ENCODE peak calls at places on chromosomes 3 and 15, in eight cellular contexts. One of them, this sample, is unnamed.

GRCh38 chr3:34254285-34254684 is 455.9 kb downstream of the PDCD6IP start:
- DNase-seq in heart left ventricle: no peak
- DNase-seq in mammary epithelial cell: no peak
- DNase-seq in ovary: no peak
- DNase-seq in right cardiac atrium: no peak
- DNase-seq in pancreas: no peak
- DNase-seq in K562: no peak
- DNase-seq in stomach: no peak
- DNase-seq in this sample: no peak

GRCh38 chr15:62877276-62877857 is 165.2 kb upstream of the TPM1 start:
- DNase-seq in K562: no peak
- DNase-seq in mammary epithelial cell: no peak
- DNase-seq in stomach: no peak
- DNase-seq in pancreas: no peak
- DNase-seq in ovary: no peak
- DNase-seq in right cardiac atrium: no peak
- DNase-seq in heart left ventricle: no peak
- DNase-seq in this sample: no peak

GRCh38 chr3:99319961-99320360 is 318.4 kb upstream of the COL8A1 start:
- DNase-seq in pancreas: no peak
- DNase-seq in stomach: no peak
- DNase-seq in ovary: no peak
- DNase-seq in mammary epithelial cell: peak; percentile 35
- DNase-seq in heart left ventricle: no peak
- DNase-seq in K562: no peak
- DNase-seq in right cardiac atrium: no peak
- DNase-seq in this sample: no peak

GRCh38 chr3:125011941-125012340 is 43.9 kb downstream of the HEG1 start:
- DNase-seq in heart left ventricle: no peak
- DNase-seq in ovary: no peak
- DNase-seq in right cardiac atrium: no peak
- DNase-seq in mammary epithelial cell: no peak
- DNase-seq in K562: no peak
- DNase-seq in pancreas: no peak
- DNase-seq in stomach: no peak
- DNase-seq in this sample: no peak

GRCh38 chr15:90000175-90000923 is 775 bp upstream of the ZNF710 start:
- DNase-seq in ovary: peak; percentile 66
- DNase-seq in heart left ventricle: peak; percentile 69
- DNase-seq in stomach: no peak
- DNase-seq in pancreas: peak; percentile 61
- DNase-seq in mammary epithelial cell: no peak
- DNase-seq in right cardiac atrium: peak; percentile 79
- DNase-seq in K562: peak; percentile 29
- DNase-seq in this sample: no peak

GRCh38 chr15:101795455-101795854 is 7.9 kb upstream of the OR4F6 start:
- DNase-seq in right cardiac atrium: no peak
- DNase-seq in K562: no peak
- DNase-seq in mammary epithelial cell: peak; percentile 56
- DNase-seq in heart left ventricle: no peak
- DNase-seq in stomach: no peak
- DNase-seq in pancreas: no peak
- DNase-seq in ovary: no peak
- DNase-seq in this sample: no peak

GRCh38 chr3:31955581-31955980 is 25.5 kb downstream of the OSBPL10 start:
- DNase-seq in ovary: no peak
- DNase-seq in stomach: no peak
- DNase-seq in mammary epithelial cell: no peak
- DNase-seq in K562: no peak
- DNase-seq in heart left ventricle: no peak
- DNase-seq in right cardiac atrium: no peak
- DNase-seq in pancreas: no peak
- DNase-seq in this sample: no peak

GRCh38 chr3:140834266-140835037 is 107.2 kb upstream of the SLC25A36 start:
- DNase-seq in mammary epithelial cell: peak; percentile 56
- DNase-seq in K562: no peak
- DNase-seq in ovary: no peak
- DNase-seq in stomach: no peak
- DNase-seq in heart left ventricle: no peak
- DNase-seq in pancreas: no peak
- DNase-seq in right cardiac atrium: no peak
- DNase-seq in this sample: no peak

GRCh38 chr3:149765762-149766334 is 13.6 kb upstream of the COMMD2 start:
- DNase-seq in right cardiac atrium: no peak
- DNase-seq in ovary: no peak
- DNase-seq in stomach: no peak
- DNase-seq in K562: no peak
- DNase-seq in pancreas: no peak
- DNase-seq in mammary epithelial cell: peak; percentile 21
- DNase-seq in heart left ventricle: no peak
- DNase-seq in this sample: no peak

DNA sequence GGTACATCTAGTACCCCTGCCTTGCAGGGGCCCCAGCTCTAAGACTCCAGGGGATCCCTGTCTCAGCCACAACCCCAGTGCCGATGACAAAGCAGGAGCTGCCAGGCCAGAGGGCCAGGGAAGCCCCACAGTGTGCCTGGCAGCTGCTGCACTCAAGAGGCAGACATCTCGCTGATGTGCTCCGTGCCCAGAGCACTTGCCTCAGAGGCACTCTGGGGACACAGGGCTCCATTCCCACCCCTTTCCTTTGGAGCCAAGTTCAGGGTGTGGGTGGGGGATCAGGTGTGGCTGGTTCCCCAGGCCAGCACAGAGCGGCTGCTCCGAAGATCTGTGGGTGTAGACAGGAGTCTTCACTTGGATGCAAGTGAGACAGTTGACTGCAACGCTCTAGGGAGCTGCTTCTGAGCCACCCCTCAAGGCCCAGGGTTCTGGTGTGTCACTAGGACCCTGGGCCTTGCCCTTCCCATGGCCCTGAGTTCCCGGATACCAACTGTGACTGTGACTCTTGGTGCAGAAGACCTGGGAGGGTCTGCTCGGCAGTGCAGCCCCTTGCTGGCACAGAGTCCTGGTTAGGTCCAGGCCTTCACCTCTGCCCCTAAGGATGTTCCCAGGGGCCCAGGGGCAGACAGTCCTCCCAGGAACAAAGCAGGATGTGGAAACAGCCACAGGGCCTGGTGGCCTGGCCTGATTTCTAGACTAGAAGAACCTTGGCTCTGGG is 2.6 kb downstream of the NT5DC2 start:
- DNase-seq in stomach: peak; percentile 19
- DNase-seq in heart left ventricle: peak; percentile 82
- DNase-seq in mammary epithelial cell: no peak
- DNase-seq in ovary: peak; percentile 33
- DNase-seq in right cardiac atrium: peak; percentile 82
- DNase-seq in K562: no peak
- DNase-seq in pancreas: peak; percentile 13
- DNase-seq in this sample: no peak
- H3K27ac ChIP-seq in stomach: peak overlapping the region; percentile 18
- H3K27ac ChIP-seq in heart left ventricle: peak overlapping the region; percentile 74
- H3K27ac ChIP-seq in mammary epithelial cell: no peak overlapping the region
- H3K27ac ChIP-seq in ovary: no peak overlapping the region
- H3K27ac ChIP-seq in right cardiac atrium: peak overlapping the region; percentile 98
- H3K27ac ChIP-seq in K562: no peak overlapping the region
- H3K27ac ChIP-seq in pancreas: no peak overlapping the region
- H3K27ac ChIP-seq in this sample: no peak overlapping the region

GRCh38 chr3:107430214-107431047 is 53.2 kb downstream of the CCDC54 start:
- DNase-seq in heart left ventricle: no peak
- DNase-seq in mammary epithelial cell: no peak
- DNase-seq in ovary: peak; percentile 59
- DNase-seq in right cardiac atrium: peak; percentile 72
- DNase-seq in stomach: no peak
- DNase-seq in K562: no peak
- DNase-seq in pancreas: peak; percentile 22
- DNase-seq in this sample: no peak

GRCh38 chr3:107431048-107431297 is 53.7 kb downstream of the CCDC54 start:
- DNase-seq in K562: no peak
- DNase-seq in right cardiac atrium: no peak
- DNase-seq in heart left ventricle: no peak
- DNase-seq in mammary epithelial cell: peak; percentile 27
- DNase-seq in pancreas: peak; percentile 52
- DNase-seq in stomach: no peak
- DNase-seq in ovary: peak; percentile 77
- DNase-seq in this sample: no peak

GRCh38 chr3:107428051-107428858 is 51.0 kb downstream of the CCDC54 start:
- DNase-seq in heart left ventricle: no peak
- DNase-seq in ovary: no peak
- DNase-seq in pancreas: no peak
- DNase-seq in stomach: no peak
- DNase-seq in right cardiac atrium: no peak
- DNase-seq in K562: no peak
- DNase-seq in mammary epithelial cell: no peak
- DNase-seq in this sample: no peak

GRCh38 chr3:107431298-107432012 is 54.2 kb downstream of the CCDC54 start:
- DNase-seq in stomach: peak; percentile 61
- DNase-seq in right cardiac atrium: peak; percentile 88
- DNase-seq in K562: peak; percentile 36
- DNase-seq in mammary epithelial cell: peak; percentile 55
- DNase-seq in ovary: peak; percentile 83
- DNase-seq in heart left ventricle: peak; percentile 83
- DNase-seq in pancreas: peak; percentile 77
- DNase-seq in this sample: peak; percentile 8

DNA sequence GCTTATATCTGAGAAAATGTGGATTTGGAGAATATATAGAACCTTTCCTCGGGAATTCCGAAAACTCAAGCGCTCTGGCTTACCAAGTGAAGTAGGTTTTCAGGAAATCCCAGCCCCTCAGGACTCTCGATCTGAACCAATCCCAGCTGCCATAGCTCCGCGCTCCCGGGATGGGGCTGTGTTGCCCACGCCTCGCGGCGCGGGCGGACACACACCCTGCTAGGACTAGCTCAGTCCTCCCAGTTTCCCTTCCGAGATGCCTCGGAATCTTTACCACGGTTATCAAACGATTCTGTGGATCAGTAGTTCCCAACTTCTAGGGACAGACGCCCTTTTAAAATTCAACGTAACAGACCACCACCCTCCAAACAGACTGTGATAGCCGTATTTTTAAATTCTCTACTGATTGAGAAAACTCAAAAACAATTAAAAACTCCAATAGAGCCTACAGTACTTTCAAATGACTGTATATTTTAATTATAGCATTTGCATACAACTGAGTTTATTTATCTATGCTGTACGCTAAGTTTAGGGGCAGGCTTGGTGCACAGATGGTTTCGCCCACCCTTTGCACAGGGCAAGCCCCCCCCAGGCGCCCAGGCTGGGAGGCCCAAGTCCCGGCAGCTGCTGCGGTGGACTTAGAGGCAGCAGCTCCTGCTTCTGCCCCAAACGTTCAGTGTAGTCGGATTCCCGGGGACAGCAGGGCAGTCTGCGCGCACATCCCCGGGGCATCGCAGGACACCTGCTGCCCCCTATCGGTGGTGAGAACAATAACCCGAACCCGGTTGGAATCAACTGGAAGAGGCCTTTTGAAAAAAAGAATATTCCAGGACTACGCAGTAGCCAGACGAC is 52.3 kb downstream of the CCDC54 start:
- DNase-seq in stomach: peak; percentile 48
- DNase-seq in right cardiac atrium: peak; percentile 90
- DNase-seq in pancreas: peak; percentile 63
- DNase-seq in K562: peak; percentile 65
- DNase-seq in heart left ventricle: peak; percentile 86
- DNase-seq in ovary: peak; percentile 84
- DNase-seq in mammary epithelial cell: peak; percentile 75
- DNase-seq in this sample: peak; percentile 13
- H3K4me3 ChIP-seq in stomach: peak overlapping the region; percentile 74
- H3K4me3 ChIP-seq in right cardiac atrium: peak overlapping the region; percentile 61
- H3K4me3 ChIP-seq in pancreas: peak overlapping the region; percentile 1
- H3K4me3 ChIP-seq in K562: no peak overlapping the region
- H3K4me3 ChIP-seq in heart left ventricle: peak overlapping the region; percentile 66
- H3K4me3 ChIP-seq in ovary: peak overlapping the region; percentile 77
- H3K4me3 ChIP-seq in mammary epithelial cell: peak overlapping the region; percentile 38
- H3K4me3 ChIP-seq in this sample: peak overlapping the region; percentile 80

DNA sequence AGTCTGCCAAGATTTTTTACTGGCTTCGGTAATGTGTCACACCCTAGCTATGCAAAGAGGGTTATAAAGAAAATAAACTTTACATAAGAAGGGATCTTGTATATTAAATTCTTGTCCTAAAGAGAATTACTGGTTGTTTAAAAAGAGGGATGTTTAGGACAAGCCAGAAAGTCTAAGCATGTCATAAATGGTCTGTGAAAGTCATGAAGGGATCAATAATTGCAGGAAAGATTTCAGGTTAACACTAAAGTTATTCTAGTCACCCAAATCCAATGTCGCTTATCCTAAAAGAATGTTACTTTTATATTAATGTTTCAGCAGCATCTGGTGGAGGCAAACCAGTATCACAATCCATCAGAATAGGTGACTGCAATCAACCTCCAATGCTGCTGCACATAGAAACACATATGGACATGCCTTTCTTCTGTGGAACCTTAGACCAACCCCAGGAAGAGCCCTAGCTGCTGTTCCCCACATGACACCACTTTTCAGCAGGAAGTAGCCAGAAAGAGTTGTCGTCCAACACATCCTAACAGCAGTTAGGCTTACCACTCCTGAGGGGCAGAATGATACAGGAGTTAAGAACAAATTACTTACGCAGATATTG is 62.8 kb upstream of the GK5 start:
- DNase-seq in ovary: no peak
- DNase-seq in heart left ventricle: no peak
- DNase-seq in right cardiac atrium: no peak
- DNase-seq in stomach: no peak
- DNase-seq in mammary epithelial cell: no peak
- DNase-seq in K562: no peak
- DNase-seq in pancreas: no peak
- DNase-seq in this sample: no peak
- H3K27ac ChIP-seq in ovary: no peak overlapping the region
- H3K27ac ChIP-seq in heart left ventricle: no peak overlapping the region
- H3K27ac ChIP-seq in right cardiac atrium: no peak overlapping the region
- H3K27ac ChIP-seq in stomach: no peak overlapping the region
- H3K27ac ChIP-seq in mammary epithelial cell: no peak overlapping the region
- H3K27ac ChIP-seq in K562: no peak overlapping the region
- H3K27ac ChIP-seq in pancreas: no peak overlapping the region
- H3K27ac ChIP-seq in this sample: no peak overlapping the region

GRCh38 chr3:179279294-179279693 is 28.4 kb upstream of the KCNMB3 start:
- DNase-seq in stomach: no peak
- DNase-seq in ovary: no peak
- DNase-seq in mammary epithelial cell: no peak
- DNase-seq in heart left ventricle: no peak
- DNase-seq in right cardiac atrium: no peak
- DNase-seq in K562: no peak
- DNase-seq in pancreas: no peak
- DNase-seq in this sample: no peak

GRCh38 chr3:179276743-179277142 is 25.8 kb upstream of the KCNMB3 start:
- DNase-seq in pancreas: no peak
- DNase-seq in heart left ventricle: no peak
- DNase-seq in K562: peak; percentile 32
- DNase-seq in mammary epithelial cell: no peak
- DNase-seq in stomach: no peak
- DNase-seq in right cardiac atrium: no peak
- DNase-seq in ovary: no peak
- DNase-seq in this sample: no peak

GRCh38 chr3:179272385-179272784 is 21.5 kb upstream of the KCNMB3 start:
- DNase-seq in stomach: no peak
- DNase-seq in K562: no peak
- DNase-seq in right cardiac atrium: peak; percentile 39
- DNase-seq in mammary epithelial cell: no peak
- DNase-seq in heart left ventricle: no peak
- DNase-seq in ovary: no peak
- DNase-seq in pancreas: no peak
- DNase-seq in this sample: no peak

GRCh38 chr3:179278151-179278550 is 27.2 kb upstream of the KCNMB3 start:
- DNase-seq in stomach: no peak
- DNase-seq in pancreas: no peak
- DNase-seq in right cardiac atrium: no peak
- DNase-seq in K562: no peak
- DNase-seq in ovary: no peak
- DNase-seq in mammary epithelial cell: no peak
- DNase-seq in heart left ventricle: no peak
- DNase-seq in this sample: no peak

GRCh38 chr3:179276001-179276400 is 25.1 kb upstream of the KCNMB3 start:
- DNase-seq in K562: peak; percentile 59
- DNase-seq in right cardiac atrium: no peak
- DNase-seq in mammary epithelial cell: no peak
- DNase-seq in stomach: no peak
- DNase-seq in pancreas: no peak
- DNase-seq in heart left ventricle: no peak
- DNase-seq in ovary: no peak
- DNase-seq in this sample: no peak
- H3K4me3 ChIP-seq in K562: no peak overlapping the region
- H3K4me3 ChIP-seq in right cardiac atrium: no peak overlapping the region
- H3K4me3 ChIP-seq in mammary epithelial cell: no peak overlapping the region
- H3K4me3 ChIP-seq in stomach: no peak overlapping the region
- H3K4me3 ChIP-seq in pancreas: no peak overlapping the region
- H3K4me3 ChIP-seq in heart left ventricle: no peak overlapping the region
- H3K4me3 ChIP-seq in ovary: no peak overlapping the region
- H3K4me3 ChIP-seq in this sample: no peak overlapping the region